ENCODE peak calls at places on chromosomes 3 and 15, in five cellular contexts. J is fibroblast of lung; F is activated CD4-positive, alpha-beta T cell treated with anti-CD3 and anti-CD28 coated beads, Interleukin-2, amount 50 U/mL, for 1 hour; A is cardiac fibroblast; U is hypothalamus. Y is an unnamed sample.

GRCh38 chr15:84797801-84798200 is 19.4 kb upstream of the ALPK3 start:
- DNase-seq in F (no peak), J (no peak), U (no peak), A (no peak), Y (no peak)

GRCh38 chr3:78846688-78847087 is 921.1 kb downstream of the ROBO1 start:
- DNase-seq in J (peak; percentile 75), A (peak; percentile 30), U (no peak), F (no peak), Y (no peak)

GRCh38 chr3:189995129-189995528 is 125.6 kb downstream of the P3H2 start:
- DNase-seq in F (no peak), J (peak; percentile 75), U (no peak), A (no peak), Y (no peak)

GRCh38 chr3:38521391-38521987 is 25.3 kb downstream of the EXOG start:
- DNase-seq in A (peak; percentile 82), U (peak; percentile 8), F (peak; percentile 56), J (peak; percentile 79), Y (peak; percentile 27)

GRCh38 chr3:197525706-197526105 is 30.1 kb downstream of the BDH1 start:
- DNase-seq in A (peak; percentile 36), J (no peak), U (no peak), F (no peak), Y (no peak)

GRCh38 chr15:58931985-58932384 is 1.5 kb downstream of the SLTM start:
- DNase-seq in A (peak; percentile 80), U (no peak), F (no peak), J (peak; percentile 81), Y (peak; percentile 23)

GRCh38 chr3:97927699-97928098 is 44.5 kb downstream of the RIOX2 start:
- DNase-seq in U (no peak), A (no peak), J (peak; percentile 49), F (no peak), Y (no peak)

GRCh38 chr15:39124155-39124924 is 456.5 kb upstream of the THBS1 start:
- DNase-seq in U (no peak), F (no peak), A (peak; percentile 61), J (no peak), Y (no peak)

GRCh38 chr3:187913617-187914033 is 168.4 kb upstream of the BCL6 start:
- DNase-seq in F (no peak), U (no peak), J (peak; percentile 77), A (no peak), Y (no peak)

GRCh38 chr3:185216587-185216918 is 37.3 kb downstream of the EHHADH start:
- DNase-seq in U (no peak), A (peak; percentile 17), J (no peak), F (no peak), Y (no peak)

GRCh38 chr3:146972726-146973125 is 367.6 kb upstream of the PLSCR5 start:
- DNase-seq in A (peak; percentile 61), F (no peak), J (no peak), U (no peak), Y (no peak)

GRCh38 chr3:18656410-18656809 is 231.3 kb upstream of the SATB1 start:
- DNase-seq in J (no peak), F (no peak), U (no peak), A (no peak), Y (no peak)

GRCh38 chr15:27412413-27412812 is 441.4 kb downstream of the GABRG3 start:
- DNase-seq in F (no peak), U (no peak), A (no peak), J (no peak), Y (no peak)

GRCh38 chr3:149080699-149081091 is 5.6 kb downstream of the HLTF start:
- DNase-seq in U (no peak), A (peak; percentile 67), F (no peak), J (peak; percentile 49), Y (no peak)

GRCh38 chr3:12194669-12195161 is 36.0 kb upstream of the TIMP4 start:
- DNase-seq in F (no peak), J (peak; percentile 87), A (peak; percentile 39), U (no peak), Y (no peak)

GRCh38 chr3:123790254-123791072 is 93.7 kb downstream of the MYLK start:
- DNase-seq in J (no peak), A (no peak), F (no peak), U (no peak), Y (no peak)

GRCh38 chr3:157618075-157618760 is 115.0 kb upstream of the VEPH1 start:
- DNase-seq in A (peak; percentile 83), J (peak; percentile 83), U (no peak), F (no peak), Y (peak; percentile 12)

GRCh38 chr3:62708642-62709041 is 166.6 kb downstream of the CADPS start:
- DNase-seq in F (no peak), A (no peak), J (no peak), U (no peak), Y (no peak)

GRCh38 chr3:111681705-111682426 is 86.7 kb upstream of the ZBED2 start:
- DNase-seq in A (no peak), F (no peak), U (no peak), J (no peak), Y (no peak)

GRCh38 chr15:38176155-38176554 is 76.5 kb upstream of the SPRED1 start:
- DNase-seq in J (peak; percentile 47), A (peak; percentile 53), U (no peak), F (no peak), Y (peak; percentile 61)

GRCh38 chr3:14324224-14324944 is 78.0 kb upstream of the SLC6A6 start:
- DNase-seq in F (no peak), U (no peak), J (no peak), A (no peak), Y (no peak)

GRCh38 chr3:52339612-52340011 is 23.5 kb downstream of the DNAH1 start:
- DNase-seq in U (no peak), F (peak; percentile 34), J (peak; percentile 91), A (peak; percentile 92), Y (peak; percentile 34)

GRCh38 chr15:52140646-52141045 is 28.1 kb upstream of the BCL2L10 start:
- DNase-seq in J (no peak), F (no peak), A (no peak), U (no peak), Y (no peak)

GRCh38 chr3:60309539-60310268 is 941.5 kb downstream of the FHIT start:
- DNase-seq in J (no peak), A (no peak), U (no peak), F (no peak), Y (no peak)

GRCh38 chr3:154310840-154311239 is 13.4 kb downstream of the DHX36 start:
- DNase-seq in J (peak; percentile 49), A (peak; percentile 38), F (no peak), U (no peak), Y (no peak)

GRCh38 chr3:131221731-131222130 is 159.8 kb upstream of the NUDT16 start:
- DNase-seq in A (peak; percentile 67), U (no peak), J (peak; percentile 90), F (no peak), Y (no peak)